ENCODE peak calls at places on chromosome 20, in five cellular contexts. One of them, this sample, is unnamed. For H3K27me3, the result is how much of the 10 kb centered on the place peaks cover.

GRCh38 chr20:63691711-63692435 is 4.6 kb upstream of the TNFRSF6B start:
- DNase-seq in heart right ventricle: peak
- DNase-seq in ovary: no peak
- DNase-seq in AG04450: no peak
- DNase-seq in colonic mucosa: peak
- DNase-seq in this sample: no peak

GRCh38 chr20:50064640-50065615 is 48.0 kb downstream of the UBE2V1 start:
- DNase-seq in heart right ventricle: no peak
- DNase-seq in colonic mucosa: no peak
- DNase-seq in AG04450: no peak
- DNase-seq in ovary: no peak
- DNase-seq in this sample: no peak

GRCh38 chr20:40777653-40778052 is 88.6 kb upstream of the MAFB start:
- DNase-seq in ovary: no peak
- DNase-seq in AG04450: no peak
- DNase-seq in heart right ventricle: no peak
- DNase-seq in colonic mucosa: no peak
- DNase-seq in this sample: no peak

GRCh38 chr20:34515484-34516037 is 661 bp upstream of the DYNLRB1 start:
- DNase-seq in ovary: peak
- DNase-seq in heart right ventricle: peak
- DNase-seq in colonic mucosa: peak
- DNase-seq in AG04450: no peak
- DNase-seq in this sample: peak

GRCh38 chr20:3804781-3805180 is 8.7 kb downstream of the CDC25B start:
- DNase-seq in ovary: no peak
- DNase-seq in AG04450: no peak
- DNase-seq in colonic mucosa: no peak
- DNase-seq in heart right ventricle: no peak
- DNase-seq in this sample: no peak

GRCh38 chr20:13670160-13670559 is 31.4 kb upstream of the TASP1 start:
- DNase-seq in ovary: no peak
- DNase-seq in colonic mucosa: no peak
- DNase-seq in AG04450: no peak
- DNase-seq in heart right ventricle: no peak
- DNase-seq in this sample: no peak

GRCh38 chr20:60054716-60055371 is 96.6 kb downstream of the CDH26 start:
- DNase-seq in colonic mucosa: no peak
- DNase-seq in AG04450: no peak
- DNase-seq in ovary: no peak
- DNase-seq in heart right ventricle: no peak
- DNase-seq in this sample: no peak

GRCh38 chr20:48275325-48275724 is 490.0 kb upstream of the SULF2 start:
- DNase-seq in ovary: no peak
- DNase-seq in heart right ventricle: no peak
- DNase-seq in AG04450: no peak
- DNase-seq in colonic mucosa: no peak
- DNase-seq in this sample: no peak

GRCh38 chr20:34256629-34257124 is 15.5 kb downstream of the ASIP start:
- DNase-seq in AG04450: no peak
- DNase-seq in ovary: no peak
- DNase-seq in colonic mucosa: no peak
- DNase-seq in heart right ventricle: no peak
- DNase-seq in this sample: no peak

GRCh38 chr20:59820204-59821041 is 113.0 kb downstream of the SYCP2 start:
- DNase-seq in colonic mucosa: peak
- DNase-seq in AG04450: no peak
- DNase-seq in heart right ventricle: peak
- DNase-seq in ovary: peak
- DNase-seq in this sample: peak

GRCh38 chr20:47196091-47197081 is 160.1 kb downstream of the ZMYND8 start:
- DNase-seq in ovary: peak
- DNase-seq in colonic mucosa: peak
- DNase-seq in AG04450: no peak
- DNase-seq in heart right ventricle: peak
- DNase-seq in this sample: peak

GRCh38 chr20:53786445-53787267 is 193.0 kb upstream of the ZNF217 start:
- DNase-seq in colonic mucosa: peak
- DNase-seq in AG04450: no peak
- DNase-seq in ovary: no peak
- DNase-seq in heart right ventricle: no peak
- DNase-seq in this sample: no peak

GRCh38 chr20:24684954-24685691 is 215.7 kb downstream of the SYNDIG1 start:
- DNase-seq in ovary: no peak
- DNase-seq in colonic mucosa: no peak
- DNase-seq in heart right ventricle: no peak
- DNase-seq in AG04450: no peak
- DNase-seq in this sample: no peak

GRCh38 chr20:2816030-2816582 is at the start of gene TMEM239:
- DNase-seq in heart right ventricle: no peak
- DNase-seq in colonic mucosa: no peak
- DNase-seq in ovary: no peak
- DNase-seq in AG04450: no peak
- DNase-seq in this sample: no peak

GRCh38 chr20:45826381-45827019 is 612 bp downstream of the TNNC2 start:
- DNase-seq in heart right ventricle: peak
- DNase-seq in AG04450: no peak
- DNase-seq in colonic mucosa: no peak
- DNase-seq in ovary: peak
- DNase-seq in this sample: no peak

GRCh38 chr20:48945840-48946514 is 24.5 kb downstream of the ARFGEF2 start:
- DNase-seq in ovary: no peak
- DNase-seq in AG04450: no peak
- DNase-seq in heart right ventricle: no peak
- DNase-seq in colonic mucosa: peak
- DNase-seq in this sample: peak

GRCh38 chr20:25173886-25174308 is 21.6 kb upstream of the ENTPD6 start:
- DNase-seq in AG04450: no peak
- DNase-seq in ovary: no peak
- DNase-seq in heart right ventricle: no peak
- DNase-seq in colonic mucosa: peak
- DNase-seq in this sample: no peak

GRCh38 chr20:63702751-63703470 is 4.9 kb downstream of the ARFRP1 start:
- DNase-seq in heart right ventricle: no peak
- DNase-seq in ovary: no peak
- DNase-seq in AG04450: no peak
- DNase-seq in colonic mucosa: no peak
- DNase-seq in this sample: peak

GRCh38 chr20:53608456-53609413 is 15.1 kb upstream of the ZNF217 start:
- DNase-seq in heart right ventricle: no peak
- DNase-seq in AG04450: no peak
- DNase-seq in colonic mucosa: peak
- DNase-seq in ovary: peak
- DNase-seq in this sample: no peak

GRCh38 chr20:34880095-34880680 is 3.8 kb downstream of the ACSS2 start:
- DNase-seq in ovary: no peak
- DNase-seq in AG04450: no peak
- DNase-seq in heart right ventricle: no peak
- DNase-seq in colonic mucosa: peak
- DNase-seq in this sample: no peak

GRCh38 chr20:26324177-26324576 is 627.5 kb upstream of the ZNF337 start:
- DNase-seq in AG04450: no peak
- DNase-seq in ovary: no peak
- DNase-seq in colonic mucosa: no peak
- DNase-seq in heart right ventricle: no peak
- DNase-seq in this sample: no peak

GRCh38 chr20:63829943-63830820 is 882 bp downstream of the ZBTB46 start:
- DNase-seq in colonic mucosa: no peak
- DNase-seq in ovary: peak
- DNase-seq in heart right ventricle: no peak
- DNase-seq in AG04450: no peak
- DNase-seq in this sample: no peak

DNA sequence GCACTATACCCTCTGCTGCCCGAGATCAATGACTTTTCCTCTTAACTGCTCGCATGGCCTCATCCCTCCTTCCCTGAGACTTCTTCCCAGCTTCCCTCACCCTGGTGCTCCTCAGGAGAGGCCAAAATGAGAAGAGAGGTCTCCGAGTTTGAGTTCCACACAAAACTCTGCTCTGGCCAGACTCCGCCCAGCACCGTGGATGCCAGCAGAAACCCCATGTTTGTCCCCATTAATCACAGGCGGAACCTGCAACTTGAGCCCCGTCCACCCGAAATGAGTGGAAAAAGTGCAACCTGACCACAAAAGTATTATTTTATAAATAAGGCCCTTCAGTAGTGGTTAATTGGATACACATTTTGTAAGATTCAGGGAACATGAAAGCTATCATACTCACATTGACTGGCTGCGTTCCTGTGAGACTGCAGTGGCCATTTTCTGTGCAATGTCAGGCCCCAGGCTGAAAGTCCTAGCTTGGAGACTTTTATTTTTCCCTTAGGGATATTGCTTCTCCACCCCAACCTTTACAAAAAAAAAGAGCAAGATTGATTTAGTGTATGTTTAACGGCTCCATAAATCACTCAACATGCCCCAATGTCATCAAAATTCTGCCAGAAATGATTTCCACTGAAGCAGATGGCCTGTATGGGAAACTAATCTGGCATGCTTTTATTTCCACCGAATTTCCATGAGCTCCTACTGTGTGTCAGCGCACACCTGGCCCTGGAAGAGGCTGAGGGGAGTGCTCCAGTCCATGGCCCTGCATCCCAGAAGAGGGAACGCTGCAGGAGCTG is 134.6 kb downstream of the BMP7 start:
- DNase-seq in heart right ventricle: no peak
- DNase-seq in ovary: no peak
- DNase-seq in AG04450: no peak
- DNase-seq in colonic mucosa: no peak
- DNase-seq in this sample: no peak
- H3K27me3 ChIP-seq in heart right ventricle: under half
- H3K27me3 ChIP-seq in ovary: under half
- H3K27me3 ChIP-seq in AG04450: under half
- H3K27me3 ChIP-seq in colonic mucosa: under half
- H3K27me3 ChIP-seq in this sample: under half

GRCh38 chr20:36400901-36401300 is 94.8 kb downstream of the DLGAP4 start:
- DNase-seq in AG04450: no peak
- DNase-seq in colonic mucosa: no peak
- DNase-seq in heart right ventricle: no peak
- DNase-seq in ovary: no peak
- DNase-seq in this sample: no peak

GRCh38 chr20:36398515-36398914 is 92.4 kb downstream of the DLGAP4 start:
- DNase-seq in colonic mucosa: no peak
- DNase-seq in AG04450: no peak
- DNase-seq in ovary: no peak
- DNase-seq in heart right ventricle: no peak
- DNase-seq in this sample: no peak

GRCh38 chr20:36399969-36400545 is 93.9 kb downstream of the DLGAP4 start:
- DNase-seq in colonic mucosa: no peak
- DNase-seq in ovary: no peak
- DNase-seq in heart right ventricle: no peak
- DNase-seq in AG04450: no peak
- DNase-seq in this sample: no peak

GRCh38 chr20:36401336-36401735 is 95.2 kb downstream of the DLGAP4 start:
- DNase-seq in heart right ventricle: no peak
- DNase-seq in colonic mucosa: no peak
- DNase-seq in AG04450: no peak
- DNase-seq in ovary: no peak
- DNase-seq in this sample: no peak

DNA sequence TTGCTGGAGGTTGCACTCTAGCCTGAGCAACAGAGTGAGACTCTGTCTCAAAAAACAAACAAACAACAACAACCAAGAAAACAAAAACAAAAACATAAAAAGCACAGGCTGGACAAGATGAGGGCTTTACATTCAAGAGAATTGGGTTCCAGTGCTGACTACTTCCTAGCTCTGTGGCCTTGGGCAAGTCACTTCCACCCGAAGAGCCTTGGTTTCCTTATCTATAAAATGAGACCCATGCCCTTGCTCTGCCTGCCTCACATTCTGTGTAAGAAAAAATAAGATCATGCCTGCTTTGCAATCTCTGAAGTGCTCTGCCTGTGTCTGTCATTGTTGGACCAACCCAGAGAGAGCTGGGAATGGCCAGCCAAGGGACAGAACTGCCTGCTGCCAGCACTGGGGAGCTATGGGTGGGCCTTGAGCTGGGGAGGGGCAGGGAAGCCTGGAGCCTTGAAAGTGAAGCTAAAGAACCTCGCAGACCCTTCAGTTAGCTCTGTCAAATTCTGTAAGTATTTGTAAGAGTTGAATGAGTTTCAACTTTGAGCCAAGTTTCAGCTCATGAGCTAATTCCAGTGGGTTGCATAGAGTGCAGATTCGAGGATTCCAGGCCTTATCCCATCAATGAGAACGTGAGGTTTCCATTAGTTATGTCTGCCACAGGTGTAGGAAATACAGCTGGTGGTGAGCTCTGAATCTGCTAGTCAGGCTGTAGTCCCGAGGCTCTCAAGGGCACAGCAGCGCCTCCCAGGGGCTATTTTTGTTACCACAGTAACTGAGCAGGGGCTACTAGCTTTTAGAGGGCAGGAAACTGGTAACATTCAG is 93.2 kb downstream of the DLGAP4 start:
- DNase-seq in colonic mucosa: peak
- DNase-seq in AG04450: no peak
- DNase-seq in ovary: no peak
- DNase-seq in heart right ventricle: no peak
- DNase-seq in this sample: peak
- TF ChIP-seq CTCF in colonic mucosa: no peak
- TF ChIP-seq CTCF in AG04450: peak
- TF ChIP-seq CTCF in ovary: no peak
- TF ChIP-seq CTCF in heart right ventricle: no peak
- TF ChIP-seq CTCF in this sample: peak

GRCh38 chr20:62480318-62480717 is 4.5 kb upstream of the GATA5 start:
- DNase-seq in heart right ventricle: no peak
- DNase-seq in AG04450: no peak
- DNase-seq in colonic mucosa: no peak
- DNase-seq in ovary: no peak
- DNase-seq in this sample: no peak
- H3K27me3 ChIP-seq in heart right ventricle: half or more
- H3K27me3 ChIP-seq in AG04450: half or more
- H3K27me3 ChIP-seq in colonic mucosa: half or more
- H3K27me3 ChIP-seq in ovary: under half
- H3K27me3 ChIP-seq in this sample: under half

DNA sequence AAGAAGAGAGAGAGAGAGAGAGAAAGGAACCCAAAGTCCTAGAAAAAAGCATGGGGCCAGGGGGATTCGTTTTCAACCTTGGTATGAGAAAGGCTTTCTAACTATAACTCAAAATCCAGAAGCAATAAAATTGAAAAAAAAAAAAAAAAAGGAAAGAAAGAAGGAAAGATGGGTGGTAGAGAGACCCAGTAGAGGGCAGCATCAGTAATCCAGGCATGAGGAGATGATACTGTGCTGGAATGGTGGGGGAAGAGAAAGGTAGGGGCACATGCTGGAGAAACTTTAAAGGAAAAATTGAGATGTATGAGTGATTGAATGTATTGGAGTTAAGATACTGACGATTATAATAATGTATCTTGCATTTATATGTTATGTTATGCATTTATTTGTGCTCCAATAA is 1040.7 kb upstream of the FLRT3 start:
- DNase-seq in ovary: no peak
- DNase-seq in AG04450: no peak
- DNase-seq in colonic mucosa: no peak
- DNase-seq in heart right ventricle: no peak
- DNase-seq in this sample: no peak
- TF ChIP-seq CTCF in ovary: no peak
- TF ChIP-seq CTCF in AG04450: peak
- TF ChIP-seq CTCF in colonic mucosa: no peak
- TF ChIP-seq CTCF in heart right ventricle: no peak
- TF ChIP-seq CTCF in this sample: no peak

This sample was measured in adrenal gland.